ENCODE peak calls at places on chromosomes 1 and 21, in nine cellular contexts. H, O, P, E, S, Q, A, N and Z are unnamed samples.

GRCh38 chr1:30852026-30852425 is 56.5 kb downstream of the SDC3 start:
- DNase-seq in P (peak; percentile 65), E (peak; percentile 86), N (peak; percentile 15), S (no peak), O (no peak), A (no peak), Q (no peak), H (peak; percentile 70), Z (no peak)

GRCh38 chr1:2587071-2587859 is 688 bp downstream of the PRXL2B start:
- DNase-seq in Q (no peak), H (no peak), E (no peak), P (peak; percentile 34), O (no peak), N (peak; percentile 14), A (no peak), S (no peak), Z (no peak)

GRCh38 chr1:229227298-229227919 is 43.5 kb upstream of the RAB4A start:
- DNase-seq in H (peak; percentile 77), N (peak; percentile 72), E (peak; percentile 92), S (no peak), O (peak; percentile 89), Q (peak; percentile 80), P (peak; percentile 66), A (peak; percentile 72), Z (peak; percentile 90)

GRCh38 chr1:11229178-11229577 is 33.2 kb downstream of the MTOR start:
- DNase-seq in A (no peak), Q (no peak), H (no peak), S (no peak), P (no peak), O (no peak), N (no peak), E (no peak), Z (no peak)

GRCh38 chr1:10762875-10763274 is 33.6 kb downstream of the CASZ1 start:
- DNase-seq in E (no peak), P (no peak), H (no peak), Q (no peak), A (no peak), S (no peak), O (no peak), N (no peak), Z (no peak)

GRCh38 chr1:110136911-110137310 is 13.4 kb upstream of the SLC6A17 start:
- DNase-seq in E (no peak), P (no peak), N (no peak), H (no peak), S (no peak), Q (no peak), O (no peak), A (no peak), Z (no peak)

GRCh38 chr21:41366522-41367151 is 4.8 kb downstream of the MX2 start:
- DNase-seq in S (no peak), E (no peak), O (peak; percentile 20), N (no peak), Q (no peak), A (no peak), H (no peak), P (peak; percentile 74), Z (no peak)

GRCh38 chr1:20681999-20682398 is 20.8 kb upstream of the DDOST start:
- DNase-seq in S (no peak), H (no peak), Q (no peak), E (no peak), N (no peak), O (no peak), P (no peak), A (no peak), Z (no peak)

GRCh38 chr1:154943649-154944421 is 7.3 kb upstream of the PMVK start:
- DNase-seq in P (peak; percentile 47), A (peak; percentile 21), S (no peak), O (peak; percentile 59), H (no peak), N (peak; percentile 39), Q (peak; percentile 39), E (no peak), Z (no peak)

GRCh38 chr1:89125571-89126233 is at the start of gene GBP2:
- DNase-seq in P (peak; percentile 80), N (peak; percentile 59), A (no peak), O (no peak), H (no peak), Q (no peak), S (peak; percentile 32), E (no peak), Z (no peak)

GRCh38 chr1:21924503-21925005 is 12.6 kb downstream of the HSPG2 start:
- DNase-seq in P (peak; percentile 81), O (no peak), Q (no peak), E (no peak), H (peak; percentile 71), A (no peak), S (no peak), N (no peak), Z (no peak)

GRCh38 chr1:116910379-116911165 is 856 bp downstream of the PTGFRN start:
- DNase-seq in E (no peak), O (peak; percentile 53), S (no peak), N (peak; percentile 22), Q (peak; percentile 49), H (peak; percentile 38), P (peak; percentile 29), A (peak; percentile 9), Z (peak; percentile 68)